ENCODE peak calls at places on chromosomes 7 and 10, in four cellular contexts. One of them, this sample, is unnamed.

GRCh38 chr7:100887186-100887954 is 2.1 kb downstream of the UFSP1 start:
- DNase-seq in choroid plexus epithelial cell: peak; percentile 38
- DNase-seq in CD4-positive, alpha-beta T cell: peak; percentile 53
- DNase-seq in activated CD4-positive, alpha-beta memory T cell treated with anti-CD3 and anti-CD28 coated beads for 36 hours: peak; percentile 73
- DNase-seq in this sample: peak; percentile 51

GRCh38 chr7:116384936-116385635 is 114.5 kb upstream of the CAV2 start:
- DNase-seq in choroid plexus epithelial cell: no peak
- DNase-seq in CD4-positive, alpha-beta T cell: no peak
- DNase-seq in activated CD4-positive, alpha-beta memory T cell treated with anti-CD3 and anti-CD28 coated beads for 36 hours: no peak
- DNase-seq in this sample: no peak

GRCh38 chr7:12518920-12519681 is 51.4 kb upstream of the SCIN start:
- DNase-seq in choroid plexus epithelial cell: peak; percentile 41
- DNase-seq in CD4-positive, alpha-beta T cell: no peak
- DNase-seq in activated CD4-positive, alpha-beta memory T cell treated with anti-CD3 and anti-CD28 coated beads for 36 hours: no peak
- DNase-seq in this sample: peak; percentile 19

GRCh38 chr10:100878291-100878910 is 34.4 kb upstream of the SLF2 start:
- DNase-seq in choroid plexus epithelial cell: peak; percentile 88
- DNase-seq in CD4-positive, alpha-beta T cell: no peak
- DNase-seq in activated CD4-positive, alpha-beta memory T cell treated with anti-CD3 and anti-CD28 coated beads for 36 hours: peak; percentile 60
- DNase-seq in this sample: peak; percentile 83

GRCh38 chr10:24718031-24718855 is 5.4 kb downstream of the ARHGAP21 start:
- DNase-seq in choroid plexus epithelial cell: peak; percentile 72
- DNase-seq in CD4-positive, alpha-beta T cell: no peak
- DNase-seq in activated CD4-positive, alpha-beta memory T cell treated with anti-CD3 and anti-CD28 coated beads for 36 hours: no peak
- DNase-seq in this sample: peak; percentile 18

GRCh38 chr7:116521046-116521664 is 3.7 kb upstream of the CAV1 start:
- DNase-seq in choroid plexus epithelial cell: no peak
- DNase-seq in CD4-positive, alpha-beta T cell: no peak
- DNase-seq in activated CD4-positive, alpha-beta memory T cell treated with anti-CD3 and anti-CD28 coated beads for 36 hours: no peak
- DNase-seq in this sample: peak; percentile 59

GRCh38 chr7:77903597-77903996 is 105.0 kb downstream of the PHTF2 start:
- DNase-seq in choroid plexus epithelial cell: peak; percentile 36
- DNase-seq in CD4-positive, alpha-beta T cell: no peak
- DNase-seq in activated CD4-positive, alpha-beta memory T cell treated with anti-CD3 and anti-CD28 coated beads for 36 hours: peak; percentile 38
- DNase-seq in this sample: peak; percentile 1

GRCh38 chr10:61897671-61898434 is 3.6 kb upstream of the ARID5B start:
- DNase-seq in choroid plexus epithelial cell: peak; percentile 75
- DNase-seq in CD4-positive, alpha-beta T cell: no peak
- DNase-seq in activated CD4-positive, alpha-beta memory T cell treated with anti-CD3 and anti-CD28 coated beads for 36 hours: peak; percentile 47
- DNase-seq in this sample: peak; percentile 64

GRCh38 chr7:44132039-44132438 is 8.7 kb upstream of the POLD2 start:
- DNase-seq in choroid plexus epithelial cell: peak; percentile 51
- DNase-seq in CD4-positive, alpha-beta T cell: no peak
- DNase-seq in activated CD4-positive, alpha-beta memory T cell treated with anti-CD3 and anti-CD28 coated beads for 36 hours: no peak
- DNase-seq in this sample: no peak

GRCh38 chr7:66859794-66860645 is 61.0 kb upstream of the TMEM248 start:
- DNase-seq in choroid plexus epithelial cell: peak; percentile 36
- DNase-seq in CD4-positive, alpha-beta T cell: no peak
- DNase-seq in activated CD4-positive, alpha-beta memory T cell treated with anti-CD3 and anti-CD28 coated beads for 36 hours: peak; percentile 79
- DNase-seq in this sample: no peak

GRCh38 chr7:5406957-5407930 is 16.4 kb downstream of the TNRC18 start:
- DNase-seq in choroid plexus epithelial cell: peak; percentile 43
- DNase-seq in CD4-positive, alpha-beta T cell: no peak
- DNase-seq in activated CD4-positive, alpha-beta memory T cell treated with anti-CD3 and anti-CD28 coated beads for 36 hours: no peak
- DNase-seq in this sample: no peak

GRCh38 chr7:75711634-75712494 is 26.9 kb downstream of the HIP1 start:
- DNase-seq in choroid plexus epithelial cell: peak; percentile 78
- DNase-seq in CD4-positive, alpha-beta T cell: no peak
- DNase-seq in activated CD4-positive, alpha-beta memory T cell treated with anti-CD3 and anti-CD28 coated beads for 36 hours: no peak
- DNase-seq in this sample: peak; percentile 55

GRCh38 chr7:84783161-84783803 is 403.6 kb downstream of the SEMA3D start:
- DNase-seq in choroid plexus epithelial cell: peak; percentile 60
- DNase-seq in CD4-positive, alpha-beta T cell: no peak
- DNase-seq in activated CD4-positive, alpha-beta memory T cell treated with anti-CD3 and anti-CD28 coated beads for 36 hours: no peak
- DNase-seq in this sample: no peak

GRCh38 chr10:61097026-61097425 is 153.0 kb upstream of the RHOBTB1 start:
- DNase-seq in choroid plexus epithelial cell: peak; percentile 43
- DNase-seq in CD4-positive, alpha-beta T cell: no peak
- DNase-seq in activated CD4-positive, alpha-beta memory T cell treated with anti-CD3 and anti-CD28 coated beads for 36 hours: no peak
- DNase-seq in this sample: no peak

This sample was measured in dermis blood vessel endothelial cell.